ENCODE peak calls at places on chromosomes 16 and 17, in seven cellular contexts. Z is lung, I is Kasumi-1, Q is GM23248, L is anterior cingulate cortex, W is HuH-7.5, V is endothelial cell. U is an unnamed sample.

GRCh38 chr17:71392715-71393567 is 727.9 kb upstream of the SOX9 start:
- DNase-seq in Z (no peak), I (no peak), Q (peak), L (no peak), W (no peak), V (no peak), U (no peak)

GRCh38 chr16:64312292-64312691 is 809.6 kb downstream of the CDH11 start:
- DNase-seq in Z (no peak), I (no peak), Q (no peak), L (no peak), W (no peak), V (no peak), U (no peak)

GRCh38 chr17:29250666-29251065 is 4.0 kb downstream of the CRYBA1 start:
- DNase-seq in Z (no peak), I (no peak), Q (peak), L (no peak), W (no peak), V (no peak), U (no peak)

GRCh38 chr17:41689497-41690299 is 1.0 kb downstream of the EIF1 start:
- DNase-seq in Z (peak), I (peak), Q (peak), L (no peak), W (no peak), V (peak), U (no peak)

GRCh38 chr16:14202697-14203096 is 131.6 kb downstream of the MRTFB start:
- DNase-seq in Z (no peak), I (peak), Q (peak), L (no peak), W (no peak), V (no peak), U (no peak)

GRCh38 chr17:35540589-35541404 is 3.3 kb upstream of the SLFN12L start:
- DNase-seq in Z (peak), I (peak), Q (peak), L (no peak), W (no peak), V (no peak), U (no peak)

GRCh38 chr16:1057252-1057932 is 15.2 kb upstream of the SSTR5 start:
- DNase-seq in Z (no peak), I (peak), Q (peak), L (no peak), W (peak), V (peak), U (no peak)

GRCh38 chr16:31402687-31403086 is 9.6 kb downstream of the ITGAD start:
- DNase-seq in Z (no peak), I (no peak), Q (peak), L (no peak), W (no peak), V (no peak), U (no peak)

GRCh38 chr17:46929413-46929812 is 6.5 kb downstream of the GOSR2 start:
- DNase-seq in Z (no peak), I (no peak), Q (peak), L (no peak), W (no peak), V (no peak), U (no peak)

GRCh38 chr17:31597646-31598387 is 206.3 kb downstream of the RAB11FIP4 start:
- DNase-seq in Z (no peak), I (no peak), Q (no peak), L (no peak), W (no peak), V (no peak), U (no peak)

GRCh38 chr17:63601439-63602371 is 1.0 kb downstream of the TACO1 start:
- DNase-seq in Z (no peak), I (no peak), Q (peak), L (no peak), W (no peak), V (no peak), U (no peak)

GRCh38 chr16:72848045-72848410 is 199.9 kb downstream of the ZFHX3 start:
- DNase-seq in Z (no peak), I (no peak), Q (no peak), L (no peak), W (no peak), V (no peak), U (no peak)

GRCh38 chr16:3578121-3578520 is 918 bp upstream of the NLRC3 start:
- DNase-seq in Z (no peak), I (no peak), Q (no peak), L (no peak), W (no peak), V (no peak), U (no peak)

GRCh38 chr17:57142925-57143324 is 57.9 kb downstream of the AKAP1 start:
- DNase-seq in Z (no peak), I (no peak), Q (peak), L (no peak), W (no peak), V (no peak), U (no peak)

GRCh38 chr16:27321013-27321960 is 7.5 kb downstream of the IL4R start:
- DNase-seq in Z (no peak), I (no peak), Q (peak), L (no peak), W (no peak), V (no peak), U (no peak)

GRCh38 chr17:27552467-27552779 is 78.6 kb upstream of the LGALS9 start:
- DNase-seq in Z (no peak), I (no peak), Q (peak), L (no peak), W (no peak), V (no peak), U (no peak)

GRCh38 chr17:63150994-63151464 is 185.0 kb downstream of the TANC2 start:
- DNase-seq in Z (no peak), I (no peak), Q (peak), L (no peak), W (no peak), V (no peak), U (no peak)

GRCh38 chr17:27403480-27404005 is 52.7 kb upstream of the KSR1 start:
- DNase-seq in Z (no peak), I (no peak), Q (no peak), L (no peak), W (no peak), V (no peak), U (no peak)

GRCh38 chr16:20803192-20803560 is 3.1 kb downstream of the ERI2 start:
- DNase-seq in Z (no peak), I (no peak), Q (peak), L (no peak), W (no peak), V (no peak), U (no peak)

GRCh38 chr16:81709369-81709900 is 69.7 kb upstream of the PLCG2 start:
- DNase-seq in Z (no peak), I (no peak), Q (no peak), L (no peak), W (no peak), V (no peak), U (no peak)

GRCh38 chr16:89944773-89945172 is 3.8 kb upstream of the DEF8 start:
- DNase-seq in Z (no peak), I (no peak), Q (no peak), L (no peak), W (no peak), V (no peak), U (no peak)

GRCh38 chr16:2036200-2036966 is 9.7 kb downstream of the NHERF2 start:
- DNase-seq in Z (no peak), I (no peak), Q (no peak), L (no peak), W (no peak), V (no peak), U (no peak)

GRCh38 chr16:11994187-11995119 is 17.9 kb downstream of the SNX29 start:
- DNase-seq in Z (no peak), I (no peak), Q (peak), L (peak), W (no peak), V (no peak), U (peak)

U was measured in occipital lobe.